ENCODE peak calls at places on chromosomes 4 and X, in four cellular contexts. L is WTC11, C is HepG2, G is K562. O is an unnamed sample.

GRCh38 chr4:17189322-17189721 is 290.9 kb upstream of the LDB2 start:
- DNase-seq in C (no peak), G (no peak), L (no peak), O (no peak)

GRCh38 chr4:43271946-43272345 is 379.4 kb downstream of the GRXCR1 start:
- DNase-seq in C (no peak), L (no peak), G (no peak), O (no peak)

GRCh38 chr4:31366041-31366440 is 645.9 kb downstream of the PCDH7 start:
- DNase-seq in C (no peak), G (no peak), L (no peak), O (no peak)

GRCh38 chr4:76673361-76673760 is 224.6 kb downstream of the SOWAHB start:
- DNase-seq in L (no peak), G (no peak), C (no peak), O (no peak)

GRCh38 chrX:110066488-110067225 is 63.7 kb downstream of the TMEM164 start:
- DNase-seq in L (no peak), G (no peak), C (no peak), O (no peak)

GRCh38 chr4:66252291-66252690 is 582.0 kb upstream of the EPHA5 start:
- DNase-seq in C (no peak), G (no peak), L (no peak), O (no peak)

GRCh38 chrX:13078739-13079444 is 34.5 kb upstream of the FAM9C start:
- DNase-seq in C (no peak), G (no peak), L (no peak), O (no peak)

GRCh38 chr4:1053080-1053661 is 41.7 kb downstream of the FGFRL1 start:
- DNase-seq in L (no peak), G (no peak), C (no peak), O (no peak)

GRCh38 chrX:117301086-117301485 is 815.5 kb downstream of the KLHL13 start:
- DNase-seq in G (no peak), L (no peak), C (no peak), O (no peak)

GRCh38 chrX:103831803-103832544 is at the start of gene RAB9B:
- DNase-seq in G (peak), C (no peak), L (peak), O (peak)

GRCh38 chr4:6972375-6972650 is 62.7 kb downstream of the TBC1D14 start:
- DNase-seq in L (no peak), G (no peak), C (no peak), O (no peak)

GRCh38 chr4:94532016-94532789 is 80.5 kb downstream of the PDLIM5 start:
- DNase-seq in C (no peak), G (no peak), L (no peak), O (no peak)

GRCh38 chr4:110620352-110621327 is 2.2 kb downstream of the PITX2 start:
- DNase-seq in G (no peak), L (peak), C (no peak), O (no peak)
- TF ChIP-seq ELF4 in G (no peak), L (no peak), C (no peak), O (no peak)

GRCh38 chr4:122384245-122384644 is 5.4 kb downstream of the ADAD1 start:
- DNase-seq in C (no peak), G (no peak), L (no peak), O (no peak)
- TF ChIP-seq ELF4 in C (no peak), G (no peak), L (no peak), O (no peak)

GRCh38 chr4:22686156-22686555 is 6.6 kb upstream of the GBA3 start:
- DNase-seq in L (no peak), C (no peak), G (no peak), O (no peak)
- TF ChIP-seq ELF4 in L (no peak), C (no peak), G (no peak), O (no peak)

GRCh38 chr4:15938182-15938581 is 358 bp downstream of the FGFBP1 start:
- DNase-seq in C (no peak), G (no peak), L (peak), O (peak)

GRCh38 chr4:15935504-15936392 is 2.8 kb downstream of the FGFBP1 start:
- DNase-seq in G (no peak), C (no peak), L (no peak), O (no peak)

GRCh38 chr4:15938640-15939039 is at the start of gene FGFBP1:
- DNase-seq in G (no peak), C (no peak), L (no peak), O (no peak)

GRCh38 chr4:15934259-15934658 is 4.3 kb downstream of the FGFBP1 start:
- DNase-seq in L (no peak), G (no peak), C (no peak), O (no peak)

GRCh38 chr4:15936495-15936894 is 2.0 kb downstream of the FGFBP1 start:
- DNase-seq in C (no peak), G (no peak), L (no peak), O (no peak)
- TF ChIP-seq ELF4 in C (no peak), G (no peak), L (no peak), O (no peak)

DNA sequence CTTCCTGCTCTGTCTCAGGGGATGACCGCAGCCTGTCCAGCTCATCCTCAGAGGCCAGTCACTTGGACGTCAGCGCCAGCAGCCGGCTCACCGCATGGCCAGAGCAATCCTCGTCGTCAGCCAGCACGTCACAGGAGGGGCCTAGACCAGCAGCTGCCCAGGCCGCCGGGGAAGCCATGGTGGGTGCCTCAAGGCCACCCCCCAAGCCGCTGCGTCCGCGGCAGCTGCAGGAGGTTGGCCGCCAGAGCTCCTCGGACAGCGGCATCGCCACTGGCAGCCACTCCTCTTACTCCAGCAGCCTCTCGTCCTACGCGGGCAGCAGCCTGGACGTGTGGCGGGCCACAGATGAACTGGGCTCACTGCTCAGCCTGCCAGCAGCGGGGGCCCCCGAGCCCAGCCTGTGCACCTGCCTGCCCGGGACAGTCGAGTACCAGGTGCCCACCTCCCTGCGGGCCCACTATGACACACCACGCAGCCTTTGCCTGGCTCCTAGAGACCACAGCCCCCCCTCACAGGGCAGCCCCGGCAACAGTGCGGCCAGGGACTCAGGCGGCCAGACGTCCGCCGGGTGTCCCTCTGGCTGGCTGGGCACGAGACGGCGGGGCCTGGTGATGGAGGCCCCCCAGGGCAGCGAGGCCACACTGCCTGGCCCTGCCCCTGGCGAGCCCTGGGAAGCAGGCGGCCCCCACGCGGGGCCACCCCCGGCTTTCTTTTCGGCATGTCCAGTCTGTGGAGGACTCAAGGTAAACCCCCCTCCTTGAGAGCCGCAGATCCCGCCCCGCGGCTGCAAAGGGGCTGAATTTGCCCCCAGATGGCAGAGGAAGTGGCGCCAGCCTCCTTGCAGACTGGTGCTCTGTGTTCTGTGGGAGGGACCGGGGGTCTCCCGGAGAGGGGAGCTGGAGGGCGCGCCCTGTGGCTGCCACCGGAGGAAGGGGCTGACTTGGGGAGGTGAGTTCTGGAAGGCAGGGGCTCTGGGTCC is 29.9 kb downstream of the DOK7 start:
- DNase-seq in L (no peak), C (no peak), G (no peak), O (no peak)
- TF ChIP-seq ELF4 in L (no peak), C (no peak), G (no peak), O (no peak)

DNA sequence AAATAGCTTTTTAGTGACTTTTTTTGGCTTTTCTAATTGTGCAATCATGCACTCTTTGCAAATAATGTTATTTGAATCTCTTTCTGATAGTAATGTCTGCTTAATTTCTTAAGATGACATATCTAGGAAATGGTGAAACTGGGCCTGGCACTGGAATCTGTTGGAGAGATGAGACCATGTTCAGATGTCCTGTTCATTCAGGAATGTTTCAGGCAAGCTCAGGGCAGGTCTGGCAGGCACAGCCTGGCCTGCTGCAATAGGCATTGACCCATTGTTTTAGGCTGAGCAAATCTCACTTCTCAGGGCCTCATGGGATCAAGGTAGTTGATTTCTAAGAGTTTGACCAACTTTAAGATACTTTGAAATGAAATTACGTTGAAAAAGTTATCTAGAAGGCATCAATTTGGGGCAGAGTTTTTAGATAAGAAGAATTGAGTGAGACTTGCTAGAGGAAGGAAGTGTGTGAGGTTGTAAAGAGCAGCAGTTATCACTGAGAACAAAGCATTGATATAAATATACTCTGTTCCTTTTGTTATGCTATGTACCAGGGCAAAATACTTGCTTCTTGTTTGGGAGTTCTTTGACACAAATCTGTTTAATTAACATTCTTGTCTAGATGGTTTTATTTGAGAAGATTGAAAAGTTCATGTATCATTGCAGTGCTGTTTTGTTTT is 133.0 kb upstream of the LEF1 start:
- DNase-seq in C (no peak), G (no peak), L (no peak), O (no peak)
- TF ChIP-seq ELF4 in C (no peak), G (no peak), L (no peak), O (no peak)

DNA sequence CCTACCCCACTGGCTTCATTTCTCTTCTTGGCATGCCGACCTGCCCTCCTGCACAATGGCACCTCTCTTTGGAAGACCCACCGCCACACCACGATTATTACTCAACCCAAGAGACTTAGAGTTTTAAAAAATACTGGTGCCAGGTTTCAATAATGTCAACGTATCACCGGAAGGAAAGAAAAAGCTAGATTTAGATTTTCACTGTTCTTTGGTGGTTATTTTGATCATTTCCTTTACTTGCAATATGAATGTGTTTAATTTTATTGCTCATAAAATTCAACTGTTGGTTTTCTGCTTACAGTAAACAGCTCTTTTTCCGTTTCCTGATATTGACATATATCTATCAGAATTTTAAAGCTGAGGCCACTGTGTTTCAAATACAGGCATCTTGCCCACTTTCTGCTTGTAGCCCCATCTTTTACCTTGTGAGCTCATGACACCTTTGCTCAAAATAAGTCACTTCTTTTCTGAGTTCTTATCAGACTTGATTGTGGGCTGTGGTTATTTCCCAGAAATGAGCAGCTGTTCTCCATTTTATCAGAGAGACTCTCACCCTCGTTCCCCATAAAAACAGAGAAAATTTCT is 439.1 kb downstream of the INPP4B start:
- DNase-seq in C (no peak), L (no peak), G (no peak), O (no peak)
- TF ChIP-seq ELF4 in C (no peak), L (no peak), G (no peak), O (no peak)

DNA sequence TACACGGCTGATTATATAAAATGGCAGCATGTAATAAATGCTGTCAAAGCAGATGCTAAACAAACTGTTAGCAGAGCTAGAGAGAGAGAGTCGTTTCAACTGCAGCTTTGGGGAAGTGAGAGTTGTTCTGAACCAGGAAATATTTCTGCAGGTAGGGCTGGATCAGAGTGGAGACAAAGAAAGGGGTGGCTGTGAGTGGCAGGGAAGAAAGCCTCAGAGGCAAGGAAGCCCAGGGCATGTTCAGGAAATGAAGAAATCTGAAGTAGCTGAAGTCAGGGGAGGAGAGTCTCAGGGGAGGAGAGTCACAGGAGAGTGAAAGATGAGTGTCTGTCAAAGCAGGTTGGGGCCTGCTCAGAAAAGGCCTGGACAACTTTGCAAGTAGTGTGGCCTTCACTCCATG is 48.4 kb upstream of the RPS6KA3 start:
- DNase-seq in C (no peak), L (no peak), G (no peak), O (no peak)
- TF ChIP-seq ELF4 in C (no peak), L (no peak), G (no peak), O (no peak)

GRCh38 chr4:40401096-40401495 is 66.0 kb downstream of the CHRNA9 start:
- DNase-seq in C (no peak), G (no peak), L (no peak), O (no peak)

GRCh38 chr4:40395166-40395900 is 60.2 kb downstream of the CHRNA9 start:
- DNase-seq in G (no peak), L (no peak), C (no peak), O (no peak)

GRCh38 chr4:40401646-40402045 is 66.5 kb downstream of the CHRNA9 start:
- DNase-seq in C (no peak), G (no peak), L (no peak), O (no peak)

GRCh38 chr4:40399578-40399977 is 64.4 kb downstream of the CHRNA9 start:
- DNase-seq in C (no peak), G (no peak), L (no peak), O (no peak)

GRCh38 chr4:40395908-40396806 is 61.0 kb downstream of the CHRNA9 start:
- DNase-seq in L (no peak), G (no peak), C (peak), O (peak)
- TF ChIP-seq ELF4 in L (no peak), G (no peak), C (no peak), O (no peak)

GRCh38 chr4:4694296-4694772 is 152.5 kb upstream of the STX18 start:
- DNase-seq in L (peak), G (peak), C (peak), O (peak)
- TF ChIP-seq ELF4 in L (no peak), G (no peak), C (no peak), O (no peak)

O was measured in HEK293T.